ENCODE peak calls at places on chromosomes 5 and 9, in five cellular contexts. K is heart left ventricle; I is activated CD4-positive, alpha-beta T cell treated with anti-CD3 and anti-CD28 coated beads, Interleukin-2, amount 10 ng/mL, durations not matched to agents 7 days and 5 days; U is GM04504; W is progenitor cell of endocrine pancreas. J is an unnamed sample.

GRCh38 chr9:136372561-136373299 is 739 bp downstream of the CARD9 start:
- DNase-seq in K (peak), I (no peak), U (peak), W (no peak), J (no peak)

GRCh38 chr5:95962785-95963184 is 1.1 kb upstream of the ELL2 start:
- DNase-seq in K (no peak), I (peak), U (no peak), W (no peak), J (no peak)

GRCh38 chr9:21481470-21482057 is 549 bp downstream of the IFNE start:
- DNase-seq in K (no peak), I (no peak), U (no peak), W (no peak), J (no peak)

GRCh38 chr9:105063665-105064247 is 135.8 kb upstream of the ABCA1 start:
- DNase-seq in K (peak), I (no peak), U (peak), W (no peak), J (no peak)

GRCh38 chr5:87741891-87742290 is 329.2 kb upstream of the CCNH start:
- DNase-seq in K (no peak), I (no peak), U (no peak), W (no peak), J (no peak)

GRCh38 chr5:135210286-135211055 is 176.4 kb upstream of the PITX1 start:
- DNase-seq in K (no peak), I (no peak), U (no peak), W (peak), J (no peak)

GRCh38 chr5:143964919-143965318 is 153.0 kb downstream of the HMHB1 start:
- DNase-seq in K (no peak), I (no peak), U (no peak), W (no peak), J (no peak)

GRCh38 chr5:141940695-141941271 is 17.1 kb downstream of the DELE1 start:
- DNase-seq in K (no peak), I (no peak), U (no peak), W (no peak), J (no peak)

GRCh38 chr5:98076501-98076900 is 697.0 kb upstream of the RGMB start:
- DNase-seq in K (no peak), I (no peak), U (no peak), W (no peak), J (no peak)

GRCh38 chr5:90113108-90113507 is 296.4 kb downstream of the CETN3 start:
- DNase-seq in K (no peak), I (no peak), U (no peak), W (no peak), J (no peak)

GRCh38 chr9:111994831-111995458 is 98.3 kb downstream of the UGCG start:
- DNase-seq in K (no peak), I (no peak), U (no peak), W (no peak), J (no peak)

GRCh38 chr5:103098993-103099392 is 20.9 kb downstream of the GIN1 start:
- DNase-seq in K (no peak), I (no peak), U (no peak), W (no peak), J (no peak)

GRCh38 chr9:137756045-137756744 is 121.4 kb upstream of the CACNA1B start:
- DNase-seq in K (no peak), I (no peak), U (no peak), W (no peak), J (no peak)

GRCh38 chr5:166722939-166723338 is 1568.5 kb upstream of the WWC1 start:
- DNase-seq in K (no peak), I (no peak), U (no peak), W (no peak), J (no peak)

GRCh38 chr9:113581865-113582697 is 118.6 kb downstream of the RGS3 start:
- DNase-seq in K (peak), I (peak), U (peak), W (no peak), J (peak)